ENCODE peak calls at places on chromosomes 1 and 21, in six cellular contexts. One of them, this sample, is unnamed.

GRCh38 chr1:165675794-165676193 is 22.6 kb downstream of the ALDH9A1 start:
- DNase-seq in HFF-Myc: no peak
- DNase-seq in astrocyte: no peak
- DNase-seq in tibial artery: no peak
- DNase-seq in fibroblast of pulmonary artery: no peak
- DNase-seq in AG10803: no peak
- DNase-seq in this sample: no peak

GRCh38 chr1:210792250-210792649 is 341.7 kb downstream of the KCNH1 start:
- DNase-seq in HFF-Myc: no peak
- DNase-seq in astrocyte: no peak
- DNase-seq in tibial artery: no peak
- DNase-seq in fibroblast of pulmonary artery: no peak
- DNase-seq in AG10803: no peak
- DNase-seq in this sample: no peak

GRCh38 chr1:52636701-52637695 is 4.0 kb downstream of the SHISAL2A start:
- DNase-seq in HFF-Myc: no peak
- DNase-seq in astrocyte: no peak
- DNase-seq in tibial artery: no peak
- DNase-seq in fibroblast of pulmonary artery: no peak
- DNase-seq in AG10803: no peak
- DNase-seq in this sample: no peak

GRCh38 chr1:89908993-89909436 is 85.9 kb upstream of the ZNF326 start:
- DNase-seq in HFF-Myc: no peak
- DNase-seq in astrocyte: peak; percentile 64
- DNase-seq in tibial artery: no peak
- DNase-seq in fibroblast of pulmonary artery: peak; percentile 75
- DNase-seq in AG10803: peak; percentile 56
- DNase-seq in this sample: no peak

GRCh38 chr1:183163311-183163710 is 22.8 kb upstream of the LAMC2 start:
- DNase-seq in HFF-Myc: no peak
- DNase-seq in astrocyte: peak; percentile 94
- DNase-seq in tibial artery: no peak
- DNase-seq in fibroblast of pulmonary artery: peak; percentile 51
- DNase-seq in AG10803: peak; percentile 64
- DNase-seq in this sample: no peak

GRCh38 chr1:101247404-101248287 is 10.8 kb downstream of the S1PR1 start:
- DNase-seq in HFF-Myc: no peak
- DNase-seq in astrocyte: no peak
- DNase-seq in tibial artery: no peak
- DNase-seq in fibroblast of pulmonary artery: no peak
- DNase-seq in AG10803: no peak
- DNase-seq in this sample: no peak

GRCh38 chr1:212669600-212669999 is 30.0 kb downstream of the BATF3 start:
- DNase-seq in HFF-Myc: no peak
- DNase-seq in astrocyte: no peak
- DNase-seq in tibial artery: no peak
- DNase-seq in fibroblast of pulmonary artery: no peak
- DNase-seq in AG10803: no peak
- DNase-seq in this sample: no peak

GRCh38 chr1:153795934-153796785 is 21.0 kb downstream of the SLC27A3 start:
- DNase-seq in HFF-Myc: no peak
- DNase-seq in astrocyte: no peak
- DNase-seq in tibial artery: peak; percentile 16
- DNase-seq in fibroblast of pulmonary artery: no peak
- DNase-seq in AG10803: no peak
- DNase-seq in this sample: no peak

GRCh38 chr21:42696516-42697040 is 43.2 kb downstream of the PDE9A start:
- DNase-seq in HFF-Myc: no peak
- DNase-seq in astrocyte: no peak
- DNase-seq in tibial artery: no peak
- DNase-seq in fibroblast of pulmonary artery: no peak
- DNase-seq in AG10803: no peak
- DNase-seq in this sample: no peak

GRCh38 chr1:169900567-169900966 is 6.9 kb upstream of the SCYL3 start:
- DNase-seq in HFF-Myc: no peak
- DNase-seq in astrocyte: no peak
- DNase-seq in tibial artery: no peak
- DNase-seq in fibroblast of pulmonary artery: no peak
- DNase-seq in AG10803: no peak
- DNase-seq in this sample: no peak

GRCh38 chr1:240691521-240692338 is 79.8 kb upstream of the GREM2 start:
- DNase-seq in HFF-Myc: peak; percentile 48
- DNase-seq in astrocyte: peak; percentile 36
- DNase-seq in tibial artery: peak; percentile 42
- DNase-seq in fibroblast of pulmonary artery: peak; percentile 38
- DNase-seq in AG10803: peak; percentile 75
- DNase-seq in this sample: no peak

DNA sequence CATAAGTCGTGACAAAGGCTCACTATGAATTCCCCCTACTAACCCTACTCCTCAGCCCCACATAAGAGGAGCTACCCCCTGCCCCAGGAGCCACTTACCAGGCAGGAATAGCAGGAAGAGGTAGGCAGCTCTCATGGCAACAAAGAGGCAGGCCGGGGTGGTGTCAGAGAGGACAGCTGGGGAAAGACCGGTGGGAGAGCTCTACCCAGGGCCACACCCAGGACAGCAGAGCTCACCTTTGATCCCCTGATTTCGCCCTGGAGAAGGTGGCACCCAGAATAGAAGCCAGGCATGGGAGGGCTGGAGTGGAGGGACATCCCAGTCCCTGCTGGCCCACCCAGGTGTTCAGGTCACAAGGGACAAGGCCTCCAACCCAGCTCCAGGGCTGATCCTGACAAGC is 2.3 kb downstream of the MFAP2 start:
- DNase-seq in HFF-Myc: no peak
- DNase-seq in astrocyte: no peak
- DNase-seq in tibial artery: no peak
- DNase-seq in fibroblast of pulmonary artery: no peak
- DNase-seq in AG10803: no peak
- DNase-seq in this sample: no peak
- H3K4me3 ChIP-seq in HFF-Myc: peak overlapping the region; percentile 56
- H3K4me3 ChIP-seq in astrocyte: peak overlapping the region; percentile 80
- H3K4me3 ChIP-seq in tibial artery: peak overlapping the region; percentile 62
- H3K4me3 ChIP-seq in fibroblast of pulmonary artery: peak overlapping the region; percentile 88
- H3K4me3 ChIP-seq in AG10803: peak overlapping the region; percentile 91
- H3K4me3 ChIP-seq in this sample: no peak overlapping the region

DNA sequence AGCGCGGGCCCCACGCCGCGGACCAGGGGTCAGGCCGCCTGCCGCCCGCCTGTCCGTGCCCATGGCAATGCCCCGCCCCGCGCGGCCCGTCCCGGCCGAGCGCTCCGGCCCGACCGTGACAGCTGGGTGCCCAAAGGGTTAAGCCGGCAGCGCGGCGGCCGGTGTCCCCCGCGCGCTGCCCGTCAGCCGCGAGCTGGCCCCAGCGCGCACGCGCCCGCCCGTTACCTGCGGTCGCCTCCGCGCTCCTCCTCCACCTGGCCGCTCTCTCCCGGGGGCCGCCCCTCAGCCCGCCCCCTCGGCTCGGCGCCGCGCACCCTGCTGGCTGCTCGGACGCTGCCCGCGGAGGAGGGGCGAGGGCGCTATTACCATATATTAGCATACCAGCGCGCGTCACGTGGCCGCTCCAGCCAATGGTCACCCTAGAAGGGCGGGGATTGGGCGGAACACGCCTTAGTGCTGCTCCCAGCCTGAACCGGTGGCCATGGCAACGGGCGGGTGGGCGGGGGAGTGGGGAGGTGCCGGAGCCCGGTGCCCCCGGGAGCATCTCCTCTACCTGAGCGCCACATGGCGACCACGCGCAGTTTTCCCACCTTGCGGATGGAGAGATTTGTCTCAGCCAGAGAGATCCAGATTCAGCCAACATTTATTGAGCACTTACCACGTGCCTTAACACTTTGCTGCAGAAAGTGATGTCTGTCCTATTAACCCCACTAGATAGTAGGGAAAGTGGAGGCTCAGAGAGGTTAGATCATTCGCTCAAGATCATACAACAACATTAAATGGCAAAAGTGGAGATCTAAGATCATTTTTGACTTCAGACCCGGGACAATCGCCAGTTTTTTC is at the start of gene PHC2:
- DNase-seq in HFF-Myc: peak; percentile 87
- DNase-seq in astrocyte: peak; percentile 90
- DNase-seq in tibial artery: peak; percentile 98
- DNase-seq in fibroblast of pulmonary artery: peak; percentile 96
- DNase-seq in AG10803: peak; percentile 94
- DNase-seq in this sample: peak; percentile 85
- TF ChIP-seq CTCF in HFF-Myc: no peak
- TF ChIP-seq CTCF in astrocyte: no peak
- TF ChIP-seq CTCF in tibial artery: peak; percentile 21
- TF ChIP-seq CTCF in fibroblast of pulmonary artery: no peak
- TF ChIP-seq CTCF in AG10803: no peak
- TF ChIP-seq CTCF in this sample: no peak

GRCh38 chr1:177849588-177849987 is 120.3 kb downstream of the SEC16B start:
- DNase-seq in HFF-Myc: no peak
- DNase-seq in astrocyte: no peak
- DNase-seq in tibial artery: no peak
- DNase-seq in fibroblast of pulmonary artery: no peak
- DNase-seq in AG10803: no peak
- DNase-seq in this sample: no peak
- H3K4me3 ChIP-seq in HFF-Myc: no peak overlapping the region
- H3K4me3 ChIP-seq in astrocyte: no peak overlapping the region
- H3K4me3 ChIP-seq in tibial artery: no peak overlapping the region
- H3K4me3 ChIP-seq in fibroblast of pulmonary artery: no peak overlapping the region
- H3K4me3 ChIP-seq in AG10803: no peak overlapping the region
- H3K4me3 ChIP-seq in this sample: no peak overlapping the region

GRCh38 chr1:27070390-27071048 is 57.9 kb upstream of the TENT5B start:
- DNase-seq in HFF-Myc: no peak
- DNase-seq in astrocyte: no peak
- DNase-seq in tibial artery: no peak
- DNase-seq in fibroblast of pulmonary artery: no peak
- DNase-seq in AG10803: no peak
- DNase-seq in this sample: no peak
- TF ChIP-seq CTCF in HFF-Myc: no peak
- TF ChIP-seq CTCF in astrocyte: no peak
- TF ChIP-seq CTCF in tibial artery: no peak
- TF ChIP-seq CTCF in fibroblast of pulmonary artery: no peak
- TF ChIP-seq CTCF in AG10803: no peak
- TF ChIP-seq CTCF in this sample: no peak

GRCh38 chr1:114010433-114011184 is 31.3 kb downstream of the OLFML3 start:
- DNase-seq in HFF-Myc: no peak
- DNase-seq in astrocyte: no peak
- DNase-seq in tibial artery: no peak
- DNase-seq in fibroblast of pulmonary artery: no peak
- DNase-seq in AG10803: no peak
- DNase-seq in this sample: no peak

GRCh38 chr1:114011796-114012195 is 32.5 kb downstream of the OLFML3 start:
- DNase-seq in HFF-Myc: no peak
- DNase-seq in astrocyte: no peak
- DNase-seq in tibial artery: no peak
- DNase-seq in fibroblast of pulmonary artery: no peak
- DNase-seq in AG10803: peak; percentile 62
- DNase-seq in this sample: no peak

GRCh38 chr1:114009393-114009792 is 30.1 kb downstream of the OLFML3 start:
- DNase-seq in HFF-Myc: no peak
- DNase-seq in astrocyte: peak; percentile 53
- DNase-seq in tibial artery: no peak
- DNase-seq in fibroblast of pulmonary artery: peak; percentile 53
- DNase-seq in AG10803: peak; percentile 79
- DNase-seq in this sample: no peak

GRCh38 chr1:114015075-114015474 is 35.8 kb downstream of the OLFML3 start:
- DNase-seq in HFF-Myc: no peak
- DNase-seq in astrocyte: peak; percentile 28
- DNase-seq in tibial artery: no peak
- DNase-seq in fibroblast of pulmonary artery: no peak
- DNase-seq in AG10803: no peak
- DNase-seq in this sample: no peak
- H3K4me3 ChIP-seq in HFF-Myc: no peak overlapping the region
- H3K4me3 ChIP-seq in astrocyte: no peak overlapping the region
- H3K4me3 ChIP-seq in tibial artery: no peak overlapping the region
- H3K4me3 ChIP-seq in fibroblast of pulmonary artery: no peak overlapping the region
- H3K4me3 ChIP-seq in AG10803: no peak overlapping the region
- H3K4me3 ChIP-seq in this sample: no peak overlapping the region

GRCh38 chr1:78334952-78335351 is 155.8 kb upstream of the PTGFR start:
- DNase-seq in HFF-Myc: no peak
- DNase-seq in astrocyte: no peak
- DNase-seq in tibial artery: peak; percentile 23
- DNase-seq in fibroblast of pulmonary artery: no peak
- DNase-seq in AG10803: peak; percentile 60
- DNase-seq in this sample: no peak
- TF ChIP-seq CTCF in HFF-Myc: no peak
- TF ChIP-seq CTCF in astrocyte: no peak
- TF ChIP-seq CTCF in tibial artery: no peak
- TF ChIP-seq CTCF in fibroblast of pulmonary artery: no peak
- TF ChIP-seq CTCF in AG10803: no peak
- TF ChIP-seq CTCF in this sample: no peak

GRCh38 chr1:59552001-59552400 is 255.1 kb downstream of the FGGY start:
- DNase-seq in HFF-Myc: no peak
- DNase-seq in astrocyte: no peak
- DNase-seq in tibial artery: no peak
- DNase-seq in fibroblast of pulmonary artery: no peak
- DNase-seq in AG10803: no peak
- DNase-seq in this sample: no peak
- H3K4me3 ChIP-seq in HFF-Myc: no peak overlapping the region
- H3K4me3 ChIP-seq in astrocyte: no peak overlapping the region
- H3K4me3 ChIP-seq in tibial artery: no peak overlapping the region
- H3K4me3 ChIP-seq in fibroblast of pulmonary artery: no peak overlapping the region
- H3K4me3 ChIP-seq in AG10803: no peak overlapping the region
- H3K4me3 ChIP-seq in this sample: no peak overlapping the region

GRCh38 chr1:207888647-207889046 is 22.3 kb downstream of the CD34 start:
- DNase-seq in HFF-Myc: no peak
- DNase-seq in astrocyte: peak; percentile 26
- DNase-seq in tibial artery: peak; percentile 65
- DNase-seq in fibroblast of pulmonary artery: peak; percentile 56
- DNase-seq in AG10803: peak; percentile 89
- DNase-seq in this sample: no peak
- TF ChIP-seq CTCF in HFF-Myc: no peak
- TF ChIP-seq CTCF in astrocyte: no peak
- TF ChIP-seq CTCF in tibial artery: no peak
- TF ChIP-seq CTCF in fibroblast of pulmonary artery: peak; percentile 20
- TF ChIP-seq CTCF in AG10803: peak; percentile 41
- TF ChIP-seq CTCF in this sample: no peak

GRCh38 chr21:36709030-36709867 is 10.3 kb downstream of the SIM2 start:
- DNase-seq in HFF-Myc: no peak
- DNase-seq in astrocyte: no peak
- DNase-seq in tibial artery: no peak
- DNase-seq in fibroblast of pulmonary artery: no peak
- DNase-seq in AG10803: no peak
- DNase-seq in this sample: no peak

GRCh38 chr21:36706951-36707762 is 8.2 kb downstream of the SIM2 start:
- DNase-seq in HFF-Myc: no peak
- DNase-seq in astrocyte: no peak
- DNase-seq in tibial artery: no peak
- DNase-seq in fibroblast of pulmonary artery: peak; percentile 29
- DNase-seq in AG10803: no peak
- DNase-seq in this sample: no peak

GRCh38 chr21:36708512-36709029 is 9.7 kb downstream of the SIM2 start:
- DNase-seq in HFF-Myc: no peak
- DNase-seq in astrocyte: no peak
- DNase-seq in tibial artery: no peak
- DNase-seq in fibroblast of pulmonary artery: no peak
- DNase-seq in AG10803: no peak
- DNase-seq in this sample: no peak

GRCh38 chr21:36706482-36706852 is 7.6 kb downstream of the SIM2 start:
- DNase-seq in HFF-Myc: no peak
- DNase-seq in astrocyte: no peak
- DNase-seq in tibial artery: no peak
- DNase-seq in fibroblast of pulmonary artery: no peak
- DNase-seq in AG10803: no peak
- DNase-seq in this sample: no peak

GRCh38 chr21:36707763-36708511 is 9.0 kb downstream of the SIM2 start:
- DNase-seq in HFF-Myc: no peak
- DNase-seq in astrocyte: no peak
- DNase-seq in tibial artery: no peak
- DNase-seq in fibroblast of pulmonary artery: no peak
- DNase-seq in AG10803: no peak
- DNase-seq in this sample: no peak
- H3K4me3 ChIP-seq in HFF-Myc: no peak overlapping the region
- H3K4me3 ChIP-seq in astrocyte: no peak overlapping the region
- H3K4me3 ChIP-seq in tibial artery: no peak overlapping the region
- H3K4me3 ChIP-seq in fibroblast of pulmonary artery: no peak overlapping the region
- H3K4me3 ChIP-seq in AG10803: no peak overlapping the region
- H3K4me3 ChIP-seq in this sample: no peak overlapping the region